ENCODE peak calls at places on chromosomes 13 and 19, in six cellular contexts. Y is psoas muscle, P is keratinocyte, U is Peyer's patch, F is heart right ventricle, H is pancreas. N is an unnamed sample. For H3K4me1 and H3K9me3, the result is how much of the 10 kb centered on the place peaks cover.

GRCh38 chr13:65606622-65607021 is 1623.5 kb downstream of the PCDH9 start:
- DNase-seq in F (no peak), P (no peak), U (no peak), H (no peak), Y (no peak), N (no peak)

GRCh38 chr19:38545596-38545995 is 72.2 kb downstream of the MAP4K1 start:
- DNase-seq in H (no peak), P (no peak), U (no peak), F (no peak), Y (no peak), N (no peak)

GRCh38 chr19:29834991-29835390 is 23.2 kb downstream of the CCNE1 start:
- DNase-seq in U (no peak), H (no peak), F (no peak), Y (no peak), P (no peak), N (no peak)

GRCh38 chr13:112880976-112881540 is 88.0 kb upstream of the MCF2L start:
- DNase-seq in P (no peak), H (no peak), Y (no peak), F (peak), U (peak), N (no peak)

GRCh38 chr19:17109962-17110598 is 34.5 kb downstream of the MYO9B start:
- DNase-seq in P (no peak), U (no peak), Y (peak), F (peak), H (no peak), N (no peak)

GRCh38 chr13:43573361-43573740 is 213.4 kb downstream of the ENOX1 start:
- DNase-seq in P (no peak), U (no peak), Y (no peak), H (no peak), F (no peak), N (no peak)

GRCh38 chr13:94173312-94173854 is 306.1 kb downstream of the DCT start:
- DNase-seq in P (no peak), H (no peak), F (no peak), U (no peak), Y (no peak), N (no peak)

GRCh38 chr19:6375411-6376010 is at the start of gene PSPN:
- DNase-seq in F (no peak), Y (no peak), H (no peak), U (no peak), P (no peak), N (no peak)

GRCh38 chr13:51585234-51585672 is 991 bp downstream of the WDFY2 start:
- DNase-seq in P (no peak), Y (no peak), U (no peak), F (no peak), H (no peak), N (no peak)

GRCh38 chr19:16886305-16886880 is 2.4 kb upstream of the F2RL3 start:
- DNase-seq in U (no peak), P (no peak), F (peak), H (no peak), Y (peak), N (no peak)

GRCh38 chr19:3538965-3539742 is at the start of gene TEKTIP1:
- DNase-seq in F (no peak), U (no peak), P (no peak), H (peak), Y (no peak), N (no peak)

GRCh38 chr19:53388168-53388567 is 6.8 kb upstream of the ZNF765 start:
- DNase-seq in H (no peak), U (no peak), F (no peak), P (no peak), Y (no peak), N (no peak)

GRCh38 chr13:47119568-47120080 is 222.8 kb upstream of the HTR2A start:
- DNase-seq in P (no peak), F (no peak), U (no peak), Y (no peak), H (no peak), N (no peak)

GRCh38 chr19:40799558-40800338 is 757 bp downstream of the EGLN2 start:
- DNase-seq in U (peak), H (no peak), P (no peak), F (peak), Y (peak), N (no peak)

GRCh38 chr13:76884167-76884566 is 2.0 kb downstream of the KCTD12 start:
- DNase-seq in Y (peak), F (peak), U (no peak), P (no peak), H (peak), N (peak)

GRCh38 chr19:5865772-5866171 is 4.6 kb downstream of the FUT5 start:
- DNase-seq in P (no peak), Y (no peak), U (no peak), H (no peak), F (no peak), N (no peak)

GRCh38 chr13:110150384-110151091 is 156.4 kb downstream of the COL4A1 start:
- DNase-seq in P (no peak), F (no peak), U (no peak), H (no peak), Y (no peak), N (no peak)

GRCh38 chr19:51693819-51694218 is 689 bp downstream of the SPACA6 start:
- DNase-seq in Y (no peak), F (no peak), U (no peak), P (no peak), H (no peak), N (no peak)

GRCh38 chr19:51694318-51695085 is 1.4 kb downstream of the SPACA6 start:
- DNase-seq in P (no peak), U (no peak), F (no peak), H (no peak), Y (no peak), N (no peak)

GRCh38 chr19:51695088-51695487 is 2.0 kb downstream of the SPACA6 start:
- DNase-seq in P (no peak), Y (no peak), H (no peak), F (no peak), U (no peak), N (no peak)

GRCh38 chr19:51692065-51692915 is 840 bp upstream of the SPACA6 start:
- DNase-seq in U (no peak), F (no peak), H (peak), Y (no peak), P (no peak), N (no peak)

GRCh38 chr19:51693246-51693645 is at the start of gene SPACA6:
- DNase-seq in H (peak), P (no peak), Y (no peak), U (no peak), F (no peak), N (no peak)
- H3K4me3 ChIP-seq in H (peak), P (no peak), Y (peak), U (no peak), F (peak), N (no peak)

GRCh38 chr13:49453465-49453864 is 9.4 kb downstream of the SETDB2 start:
- DNase-seq in F (no peak), Y (no peak), H (no peak), U (no peak), P (no peak), N (no peak)

GRCh38 chr13:49454388-49455015 is 10.4 kb downstream of the SETDB2 start:
- DNase-seq in F (no peak), H (no peak), U (no peak), P (no peak), Y (no peak), N (no peak)

GRCh38 chr13:49450105-49450819 is 6.2 kb downstream of the SETDB2 start:
- DNase-seq in U (no peak), H (no peak), P (no peak), Y (no peak), F (no peak), N (no peak)

GRCh38 chr13:49455016-49455398 is 10.9 kb downstream of the SETDB2 start:
- DNase-seq in P (no peak), Y (no peak), U (no peak), F (no peak), H (no peak), N (no peak)

DNA sequence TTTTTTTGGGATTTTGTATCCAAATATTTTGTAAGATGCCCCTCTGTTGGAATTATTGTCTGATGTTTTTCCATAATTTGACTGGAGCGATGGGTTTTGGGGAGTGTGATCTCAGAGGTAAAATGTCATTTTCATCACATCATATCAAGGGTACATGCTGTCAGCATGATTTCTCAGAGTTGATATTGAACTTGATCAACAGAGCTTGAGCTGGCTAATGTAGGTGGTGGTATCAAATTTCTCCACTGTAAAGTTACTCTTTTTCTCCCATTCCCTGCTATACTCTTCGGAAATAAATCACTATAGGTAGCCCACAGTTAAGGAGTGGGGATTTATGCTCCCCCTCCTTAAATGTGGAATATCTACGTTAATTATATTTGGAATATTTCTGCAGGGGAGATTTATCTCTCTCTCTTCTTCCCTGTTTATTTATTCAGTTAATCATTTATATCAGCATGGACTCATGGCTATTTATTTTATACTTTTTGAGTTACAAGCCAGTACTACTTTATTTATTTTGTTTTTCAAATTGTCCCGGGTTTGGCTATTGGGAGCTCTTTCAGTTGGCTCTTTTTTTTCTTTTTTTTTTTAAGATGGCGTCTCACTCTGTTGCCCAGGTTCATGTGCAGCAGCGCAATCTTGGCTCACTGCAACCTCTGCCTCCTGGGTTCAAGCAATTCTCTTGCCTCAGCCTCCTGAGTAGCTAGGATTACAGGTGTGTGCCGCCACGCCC is 8.8 kb downstream of the SETDB2 start:
- DNase-seq in U (no peak), H (no peak), Y (no peak), P (no peak), F (no peak), N (no peak)
- H3K4me1 ChIP-seq in U (under half), H (under half), Y (under half), P (under half), F (under half), N (under half)

DNA sequence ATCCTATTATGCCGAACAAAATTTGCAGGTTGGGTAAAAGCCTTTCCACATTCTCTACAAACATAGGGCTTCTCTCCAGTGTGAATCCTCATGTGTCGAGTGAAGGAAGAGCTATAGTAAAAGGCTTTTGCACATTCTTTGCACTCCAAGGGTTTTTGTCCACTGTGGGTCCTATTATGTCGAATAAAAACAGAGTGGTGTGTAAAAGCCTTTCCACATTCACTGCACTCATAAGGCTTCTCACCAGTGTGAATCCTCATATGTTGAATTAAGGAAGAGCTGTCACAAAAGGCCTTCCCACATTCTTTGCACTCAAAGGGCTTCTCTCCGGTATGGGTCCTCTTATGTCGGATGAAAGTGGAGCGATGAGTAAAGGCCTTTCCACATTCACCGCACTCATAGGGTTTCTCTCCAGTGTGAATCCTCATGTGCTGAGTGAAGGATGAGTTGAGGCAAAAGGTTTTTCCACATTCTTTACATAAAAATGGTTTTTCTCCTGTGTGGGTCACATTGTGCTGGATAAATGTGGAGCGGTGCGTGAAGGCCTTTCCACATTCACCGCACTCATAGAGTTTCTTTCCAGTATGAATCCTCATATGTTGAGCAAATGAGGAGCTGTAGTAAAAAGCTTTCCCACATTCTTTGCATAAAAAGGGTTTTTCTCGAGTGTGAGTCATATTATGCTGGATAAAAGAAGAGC is 13.6 kb downstream of the ZNF599 start:
- DNase-seq in Y (no peak), F (no peak), U (no peak), P (no peak), H (no peak), N (no peak)
- H3K9me3 ChIP-seq in Y (half or more), F (half or more), U (half or more), P (under half), H (under half), N (under half)

GRCh38 chr19:1073956-1074511 is 7.1 kb downstream of the ARHGAP45 start:
- DNase-seq in F (no peak), P (no peak), H (no peak), U (no peak), Y (no peak), N (no peak)
- H3K4me3 ChIP-seq in F (peak), P (no peak), H (no peak), U (peak), Y (peak), N (peak)

DNA sequence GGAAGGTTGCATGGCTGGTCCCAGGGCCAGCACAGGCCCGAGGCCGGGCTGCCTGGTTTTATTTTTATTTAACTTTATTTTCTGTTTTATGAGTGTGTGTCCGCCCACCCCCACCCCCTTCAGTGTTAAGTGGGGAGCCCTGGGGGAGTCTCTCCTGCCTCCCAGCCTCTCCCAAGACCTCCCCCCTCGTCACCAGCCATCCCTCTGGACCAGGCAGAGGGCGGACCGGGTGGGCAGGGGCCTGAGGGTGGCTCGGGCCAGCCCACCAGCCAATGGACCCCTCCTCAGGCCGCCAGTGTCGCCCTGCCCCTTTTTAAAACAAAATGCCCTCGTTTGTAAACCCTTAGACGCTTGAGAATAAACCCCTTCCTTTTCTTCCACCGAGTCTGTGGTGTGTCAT is 531 bp upstream of the TGFBR3L start:
- DNase-seq in Y (no peak), U (no peak), P (no peak), F (no peak), H (peak), N (no peak)
- H3K4me1 ChIP-seq in Y (under half), U (under half), P (under half), F (under half), H (under half), N (under half)